ENCODE peak calls at places on chromosomes 11 and 22, in five cellular contexts. S, V, G, Z and R are unnamed samples.

GRCh38 chr11:44110231-44110679 is 14.8 kb downstream of the EXT2 start:
- DNase-seq in S (peak), V (peak), G (no peak), Z (peak), R (peak)

GRCh38 chr11:102396708-102397563 is 49.9 kb downstream of the BIRC2 start:
- DNase-seq in S (no peak), V (no peak), G (no peak), Z (no peak), R (no peak)

GRCh38 chr11:59644528-59644927 is 24.3 kb downstream of the PATL1 start:
- DNase-seq in S (no peak), V (no peak), G (no peak), Z (no peak), R (no peak)

GRCh38 chr11:100892886-100893285 is 205.8 kb downstream of the ARHGAP42 start:
- DNase-seq in S (no peak), V (no peak), G (no peak), Z (no peak), R (no peak)

GRCh38 chr22:33382427-33382826 is 324.2 kb upstream of the SYN3 start:
- DNase-seq in S (no peak), V (no peak), G (no peak), Z (no peak), R (no peak)

GRCh38 chr11:294795-295194 is 4.5 kb downstream of the IFITM5 start:
- DNase-seq in S (no peak), V (no peak), G (no peak), Z (no peak), R (no peak)

GRCh38 chr11:69931994-69932910 is 113.0 kb upstream of the FGF3 start:
- DNase-seq in S (no peak), V (no peak), G (no peak), Z (no peak), R (no peak)

GRCh38 chr22:23556026-23556620 is 24.0 kb downstream of the IGLL1 start:
- DNase-seq in S (no peak), V (no peak), G (no peak), Z (no peak), R (no peak)

GRCh38 chr11:12599408-12600143 is 74.6 kb upstream of the TEAD1 start:
- DNase-seq in S (no peak), V (peak), G (peak), Z (peak), R (peak)

GRCh38 chr11:61477734-61478148 is 30.8 kb upstream of the LRRC10B start:
- DNase-seq in S (peak), V (peak), G (no peak), Z (no peak), R (peak)

GRCh38 chr11:44601471-44602370 is 36.3 kb downstream of the CD82 start:
- DNase-seq in S (no peak), V (no peak), G (no peak), Z (no peak), R (no peak)

DNA sequence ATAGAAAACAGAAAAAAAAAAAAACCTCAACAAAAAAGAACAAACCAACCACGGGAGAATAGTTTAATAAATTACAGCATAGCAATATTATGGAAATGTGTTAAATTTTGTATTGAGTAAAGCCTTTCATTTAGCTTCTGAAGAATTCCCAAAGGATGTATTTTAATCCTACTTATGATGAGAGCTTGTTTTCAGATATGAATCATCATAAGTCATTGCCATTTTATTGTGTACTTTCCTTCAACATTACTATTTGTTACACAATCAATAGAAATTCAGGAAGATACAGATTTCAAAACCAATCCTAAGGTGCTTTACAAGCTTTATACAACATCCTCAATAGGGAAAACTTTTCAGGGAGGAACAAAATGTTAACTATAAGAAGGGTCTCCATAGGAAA is 200.6 kb upstream of the CTSC start:
- DNase-seq in S (no peak), V (no peak), G (no peak), Z (no peak), R (no peak)
- TF ChIP-seq YY1 in S (no peak), V (no peak), G (no peak), Z (no peak), R (no peak)

DNA sequence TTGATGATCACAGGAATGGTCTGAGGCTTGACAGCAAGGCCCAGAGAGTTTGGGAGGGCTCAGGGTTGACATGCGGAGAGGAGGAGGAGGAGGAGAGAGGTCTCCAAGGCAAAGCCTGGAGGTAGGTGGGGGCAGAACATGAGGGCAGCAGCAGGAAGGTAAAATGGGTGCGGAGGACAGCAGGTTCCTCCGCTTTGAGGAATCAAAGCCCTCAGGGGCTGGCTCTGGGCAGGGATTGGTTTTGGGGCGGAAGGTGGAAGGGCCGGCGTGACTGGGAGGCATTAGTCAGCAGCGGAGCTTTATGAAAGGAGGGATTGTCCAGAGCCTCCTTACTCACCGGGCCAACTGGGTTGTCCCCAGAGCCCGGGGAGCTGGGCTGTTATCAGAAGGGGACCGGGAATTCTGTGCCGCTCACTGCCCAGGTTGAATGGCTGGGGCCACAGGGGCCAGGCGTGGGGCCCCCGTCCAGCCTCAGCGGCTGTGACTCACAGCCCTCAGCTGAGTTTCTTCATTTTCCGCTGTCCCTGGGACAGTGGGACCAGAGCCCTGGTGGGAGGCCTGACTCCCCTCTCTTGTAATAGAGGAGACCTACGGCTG is 36.2 kb downstream of the LIF start:
- DNase-seq in S (peak), V (no peak), G (peak), Z (peak), R (no peak)
- TF ChIP-seq YY1 in S (no peak), V (no peak), G (peak), Z (no peak), R (no peak)

DNA sequence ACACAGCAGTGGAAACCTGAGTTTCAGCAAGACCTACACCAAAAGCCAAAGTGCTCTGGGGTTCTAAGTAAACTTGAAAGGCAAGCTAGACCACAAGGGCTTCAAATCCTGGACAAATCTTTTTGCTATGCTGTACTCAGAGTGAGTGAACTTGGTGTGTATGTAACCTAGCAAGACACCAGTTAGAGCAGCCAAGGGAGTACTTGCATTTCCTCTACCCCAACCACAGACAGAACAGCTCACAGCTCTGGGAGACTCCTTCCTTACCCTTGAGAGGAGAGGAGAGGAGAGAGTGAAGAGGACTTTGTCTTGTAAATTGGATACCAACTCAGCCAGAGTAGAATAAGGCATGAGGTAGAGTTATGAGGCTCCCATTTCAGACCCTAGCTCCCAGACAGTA is 71.4 kb downstream of the CTSC start:
- DNase-seq in S (no peak), V (no peak), G (no peak), Z (no peak), R (no peak)
- TF ChIP-seq YY1 in S (no peak), V (no peak), G (no peak), Z (no peak), R (no peak)

GRCh38 chr22:25564979-25565677 is 653 bp downstream of the GRK3 start:
- DNase-seq in S (peak), V (peak), G (no peak), Z (no peak), R (peak)
- TF ChIP-seq YY1 in S (peak), V (peak), G (peak), Z (peak), R (no peak)

DNA sequence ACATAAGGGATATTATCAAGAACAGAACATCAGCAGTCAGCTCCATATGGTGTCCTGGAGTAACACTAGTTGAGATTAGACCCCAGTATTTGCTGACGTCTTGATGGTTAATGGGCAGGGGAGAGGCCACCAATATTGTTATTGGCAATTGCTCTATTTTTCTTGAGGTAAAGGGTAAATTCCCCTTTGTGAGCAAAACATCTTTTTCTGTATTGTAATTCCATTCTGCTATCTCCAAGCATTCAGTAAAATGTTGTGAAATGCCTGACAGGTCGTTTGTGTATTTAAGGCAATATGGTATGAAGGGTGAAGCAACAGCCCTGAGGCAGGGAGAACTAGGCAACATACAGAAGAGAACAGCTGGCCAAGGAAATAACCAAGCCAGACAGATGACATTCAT is 21.9 kb downstream of the PC start:
- DNase-seq in S (no peak), V (no peak), G (no peak), Z (peak), R (no peak)
- TF ChIP-seq YY1 in S (no peak), V (no peak), G (no peak), Z (no peak), R (no peak)

DNA sequence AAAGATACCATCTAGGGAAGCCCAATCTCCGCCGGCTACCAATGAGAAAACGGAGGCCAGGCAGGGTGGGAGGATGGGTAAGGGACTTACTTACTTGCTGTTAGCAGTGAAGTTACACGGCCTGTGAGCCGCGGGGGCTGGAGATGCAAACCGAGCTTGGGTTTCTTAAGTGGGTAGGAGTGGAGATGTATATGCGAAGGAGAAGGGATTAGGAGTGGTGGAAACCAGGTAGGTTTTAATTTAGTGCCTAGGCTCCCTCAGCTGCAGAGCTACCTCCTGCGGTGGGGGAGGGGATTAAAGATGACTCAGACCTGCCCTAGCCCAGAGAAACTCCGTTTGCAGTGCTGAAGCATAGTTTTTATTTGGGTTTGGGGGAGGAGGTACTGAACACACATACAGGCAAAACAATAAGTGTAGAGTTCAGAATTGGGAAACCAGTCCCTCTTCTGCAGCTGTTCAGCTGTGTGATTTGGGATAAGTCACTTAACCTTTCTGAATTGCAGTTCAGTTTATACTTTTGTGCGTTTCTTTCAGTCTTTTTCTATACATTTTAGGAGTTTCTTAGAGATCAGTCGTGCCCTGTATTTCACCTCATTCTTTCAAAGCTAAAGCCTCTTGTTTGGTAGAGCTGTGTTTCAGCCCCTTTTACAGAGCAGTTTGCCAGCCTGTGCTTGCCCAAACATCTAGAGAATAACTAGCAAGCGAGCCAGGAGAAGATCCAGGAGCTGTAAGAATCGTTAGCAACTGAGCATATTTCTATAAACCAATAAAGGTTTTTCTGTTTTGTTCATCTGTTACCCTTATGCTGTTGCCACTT is 596 bp upstream of the TNRC6B start:
- DNase-seq in S (no peak), V (peak), G (no peak), Z (peak), R (peak)
- TF ChIP-seq YY1 in S (no peak), V (no peak), G (no peak), Z (no peak), R (no peak)

DNA sequence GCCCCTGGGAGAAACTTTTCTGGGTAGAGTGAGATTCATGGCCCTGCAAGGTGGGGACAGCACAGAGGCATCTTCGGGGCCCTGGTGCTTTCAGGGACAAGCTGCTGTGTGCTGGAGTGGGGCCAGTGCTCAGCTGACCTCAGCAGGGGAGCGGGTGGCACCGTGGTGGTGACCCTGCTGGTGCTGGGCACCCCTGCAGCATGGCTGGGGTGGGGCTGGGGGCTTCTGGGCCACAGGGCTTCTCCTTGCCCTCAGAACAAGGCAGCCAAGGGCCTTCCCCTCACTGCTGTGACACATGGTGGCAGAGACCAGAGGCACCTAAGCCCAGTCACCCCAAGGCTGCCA is 24.9 kb upstream of the GNB1L start:
- DNase-seq in S (peak), V (peak), G (no peak), Z (no peak), R (no peak)
- TF ChIP-seq YY1 in S (no peak), V (no peak), G (no peak), Z (no peak), R (no peak)